ENCODE peak calls at places on chromosomes 5 and 9, in six cellular contexts. One of them, this sample, is unnamed.

GRCh38 chr5:4054092-4054491 is 458.5 kb downstream of the IRX1 start:
- DNase-seq in hepatic stellate cell: no peak
- DNase-seq in GDM1: no peak
- DNase-seq in DMS153: no peak
- DNase-seq in NCI-H1694 treated with DMSO at 0.1 percent for 48 hours: no peak
- DNase-seq in natural killer cell treated with Interleukin-12 subunit alpha and Interleukin-12 subunit beta and Interleukin-15 and Interleukin-18, amount 100 ng/mL, for 72 hours: no peak
- DNase-seq in this sample: no peak

GRCh38 chr9:33233659-33234335 is 6.2 kb upstream of the SPINK4 start:
- DNase-seq in natural killer cell treated with Interleukin-12 subunit alpha and Interleukin-12 subunit beta and Interleukin-15 and Interleukin-18, amount 100 ng/mL, for 72 hours: no peak
- DNase-seq in GDM1: no peak
- DNase-seq in DMS153: peak
- DNase-seq in NCI-H1694 treated with DMSO at 0.1 percent for 48 hours: no peak
- DNase-seq in hepatic stellate cell: peak
- DNase-seq in this sample: no peak

GRCh38 chr9:73156593-73157187 is 5.0 kb downstream of the ANXA1 start:
- DNase-seq in DMS153: no peak
- DNase-seq in NCI-H1694 treated with DMSO at 0.1 percent for 48 hours: no peak
- DNase-seq in GDM1: no peak
- DNase-seq in natural killer cell treated with Interleukin-12 subunit alpha and Interleukin-12 subunit beta and Interleukin-15 and Interleukin-18, amount 100 ng/mL, for 72 hours: no peak
- DNase-seq in hepatic stellate cell: no peak
- DNase-seq in this sample: no peak

GRCh38 chr5:89270901-89271300 is 387.9 kb upstream of the MEF2C start:
- DNase-seq in NCI-H1694 treated with DMSO at 0.1 percent for 48 hours: no peak
- DNase-seq in DMS153: no peak
- DNase-seq in natural killer cell treated with Interleukin-12 subunit alpha and Interleukin-12 subunit beta and Interleukin-15 and Interleukin-18, amount 100 ng/mL, for 72 hours: no peak
- DNase-seq in hepatic stellate cell: no peak
- DNase-seq in GDM1: no peak
- DNase-seq in this sample: no peak

GRCh38 chr5:176743136-176743827 is 67.1 kb upstream of the UNC5A start:
- DNase-seq in NCI-H1694 treated with DMSO at 0.1 percent for 48 hours: no peak
- DNase-seq in DMS153: no peak
- DNase-seq in natural killer cell treated with Interleukin-12 subunit alpha and Interleukin-12 subunit beta and Interleukin-15 and Interleukin-18, amount 100 ng/mL, for 72 hours: no peak
- DNase-seq in GDM1: no peak
- DNase-seq in hepatic stellate cell: peak
- DNase-seq in this sample: peak

GRCh38 chr5:181098642-181099452 is 32.1 kb downstream of the OR2V1 start:
- DNase-seq in DMS153: no peak
- DNase-seq in hepatic stellate cell: no peak
- DNase-seq in GDM1: no peak
- DNase-seq in NCI-H1694 treated with DMSO at 0.1 percent for 48 hours: no peak
- DNase-seq in natural killer cell treated with Interleukin-12 subunit alpha and Interleukin-12 subunit beta and Interleukin-15 and Interleukin-18, amount 100 ng/mL, for 72 hours: no peak
- DNase-seq in this sample: no peak

GRCh38 chr5:172412724-172413260 is 41.5 kb downstream of the SH3PXD2B start:
- DNase-seq in natural killer cell treated with Interleukin-12 subunit alpha and Interleukin-12 subunit beta and Interleukin-15 and Interleukin-18, amount 100 ng/mL, for 72 hours: no peak
- DNase-seq in NCI-H1694 treated with DMSO at 0.1 percent for 48 hours: no peak
- DNase-seq in GDM1: no peak
- DNase-seq in hepatic stellate cell: peak
- DNase-seq in DMS153: no peak
- DNase-seq in this sample: no peak

GRCh38 chr5:98772415-98773213 is 849 bp upstream of the RGMB start:
- DNase-seq in natural killer cell treated with Interleukin-12 subunit alpha and Interleukin-12 subunit beta and Interleukin-15 and Interleukin-18, amount 100 ng/mL, for 72 hours: no peak
- DNase-seq in GDM1: no peak
- DNase-seq in hepatic stellate cell: peak
- DNase-seq in NCI-H1694 treated with DMSO at 0.1 percent for 48 hours: no peak
- DNase-seq in DMS153: peak
- DNase-seq in this sample: peak

GRCh38 chr5:134245101-134245604 is 19.3 kb upstream of the PPP2CA start:
- DNase-seq in DMS153: no peak
- DNase-seq in GDM1: no peak
- DNase-seq in hepatic stellate cell: peak
- DNase-seq in NCI-H1694 treated with DMSO at 0.1 percent for 48 hours: no peak
- DNase-seq in natural killer cell treated with Interleukin-12 subunit alpha and Interleukin-12 subunit beta and Interleukin-15 and Interleukin-18, amount 100 ng/mL, for 72 hours: no peak
- DNase-seq in this sample: no peak

GRCh38 chr5:122790354-122791123 is 15.7 kb downstream of the SNX2 start:
- DNase-seq in GDM1: no peak
- DNase-seq in natural killer cell treated with Interleukin-12 subunit alpha and Interleukin-12 subunit beta and Interleukin-15 and Interleukin-18, amount 100 ng/mL, for 72 hours: no peak
- DNase-seq in hepatic stellate cell: no peak
- DNase-seq in DMS153: no peak
- DNase-seq in NCI-H1694 treated with DMSO at 0.1 percent for 48 hours: no peak
- DNase-seq in this sample: no peak

GRCh38 chr5:150515446-150515845 is 7.5 kb downstream of the NDST1 start:
- DNase-seq in NCI-H1694 treated with DMSO at 0.1 percent for 48 hours: no peak
- DNase-seq in GDM1: no peak
- DNase-seq in hepatic stellate cell: peak
- DNase-seq in natural killer cell treated with Interleukin-12 subunit alpha and Interleukin-12 subunit beta and Interleukin-15 and Interleukin-18, amount 100 ng/mL, for 72 hours: no peak
- DNase-seq in DMS153: no peak
- DNase-seq in this sample: no peak

GRCh38 chr9:130885422-130886375 is 10.9 kb downstream of the QRFP start:
- DNase-seq in DMS153: no peak
- DNase-seq in GDM1: no peak
- DNase-seq in natural killer cell treated with Interleukin-12 subunit alpha and Interleukin-12 subunit beta and Interleukin-15 and Interleukin-18, amount 100 ng/mL, for 72 hours: no peak
- DNase-seq in NCI-H1694 treated with DMSO at 0.1 percent for 48 hours: no peak
- DNase-seq in hepatic stellate cell: no peak
- DNase-seq in this sample: no peak

GRCh38 chr9:127904888-127905728 is 5.7 kb upstream of the ST6GALNAC6 start:
- DNase-seq in natural killer cell treated with Interleukin-12 subunit alpha and Interleukin-12 subunit beta and Interleukin-15 and Interleukin-18, amount 100 ng/mL, for 72 hours: peak
- DNase-seq in GDM1: peak
- DNase-seq in hepatic stellate cell: no peak
- DNase-seq in DMS153: no peak
- DNase-seq in NCI-H1694 treated with DMSO at 0.1 percent for 48 hours: no peak
- DNase-seq in this sample: no peak

GRCh38 chr5:58412932-58413331 is 47.0 kb downstream of the PLK2 start:
- DNase-seq in DMS153: no peak
- DNase-seq in GDM1: no peak
- DNase-seq in natural killer cell treated with Interleukin-12 subunit alpha and Interleukin-12 subunit beta and Interleukin-15 and Interleukin-18, amount 100 ng/mL, for 72 hours: no peak
- DNase-seq in hepatic stellate cell: no peak
- DNase-seq in NCI-H1694 treated with DMSO at 0.1 percent for 48 hours: no peak
- DNase-seq in this sample: no peak

GRCh38 chr5:42851441-42851840 is 39.7 kb upstream of the SELENOP start:
- DNase-seq in natural killer cell treated with Interleukin-12 subunit alpha and Interleukin-12 subunit beta and Interleukin-15 and Interleukin-18, amount 100 ng/mL, for 72 hours: no peak
- DNase-seq in DMS153: no peak
- DNase-seq in hepatic stellate cell: no peak
- DNase-seq in GDM1: no peak
- DNase-seq in NCI-H1694 treated with DMSO at 0.1 percent for 48 hours: no peak
- DNase-seq in this sample: no peak

GRCh38 chr5:123845356-123846100 is 333.6 kb downstream of the CSNK1G3 start:
- DNase-seq in natural killer cell treated with Interleukin-12 subunit alpha and Interleukin-12 subunit beta and Interleukin-15 and Interleukin-18, amount 100 ng/mL, for 72 hours: no peak
- DNase-seq in DMS153: no peak
- DNase-seq in hepatic stellate cell: no peak
- DNase-seq in NCI-H1694 treated with DMSO at 0.1 percent for 48 hours: no peak
- DNase-seq in GDM1: no peak
- DNase-seq in this sample: no peak

GRCh38 chr5:62328772-62329491 is 22.9 kb downstream of the KIF2A start:
- DNase-seq in GDM1: no peak
- DNase-seq in NCI-H1694 treated with DMSO at 0.1 percent for 48 hours: no peak
- DNase-seq in hepatic stellate cell: no peak
- DNase-seq in DMS153: no peak
- DNase-seq in natural killer cell treated with Interleukin-12 subunit alpha and Interleukin-12 subunit beta and Interleukin-15 and Interleukin-18, amount 100 ng/mL, for 72 hours: no peak
- DNase-seq in this sample: peak

GRCh38 chr9:115169003-115169402 is 51.0 kb upstream of the TNC start:
- DNase-seq in hepatic stellate cell: no peak
- DNase-seq in NCI-H1694 treated with DMSO at 0.1 percent for 48 hours: no peak
- DNase-seq in natural killer cell treated with Interleukin-12 subunit alpha and Interleukin-12 subunit beta and Interleukin-15 and Interleukin-18, amount 100 ng/mL, for 72 hours: no peak
- DNase-seq in GDM1: no peak
- DNase-seq in DMS153: no peak
- DNase-seq in this sample: no peak

GRCh38 chr9:135610290-135611141 is 28.8 kb downstream of the GLT6D1 start:
- DNase-seq in GDM1: no peak
- DNase-seq in hepatic stellate cell: no peak
- DNase-seq in NCI-H1694 treated with DMSO at 0.1 percent for 48 hours: no peak
- DNase-seq in DMS153: no peak
- DNase-seq in natural killer cell treated with Interleukin-12 subunit alpha and Interleukin-12 subunit beta and Interleukin-15 and Interleukin-18, amount 100 ng/mL, for 72 hours: peak
- DNase-seq in this sample: no peak

This sample was measured in HEK293T.